ENCODE peak calls at places on chromosomes 1 and 21, in ten cellular contexts. One of them, this sample, is unnamed.

GRCh38 chr1:53583021-53583902 is 124.1 kb downstream of the DMRTB1 start:
- DNase-seq in tibial nerve: no peak
- DNase-seq in stomach: no peak
- DNase-seq in ovary: no peak
- DNase-seq in sigmoid colon: peak; percentile 34
- DNase-seq in SK-N-SH: no peak
- DNase-seq in transverse colon: no peak
- DNase-seq in K562: no peak
- DNase-seq in suprapubic skin: peak; percentile 74
- DNase-seq in upper lobe of left lung: no peak
- DNase-seq in this sample: no peak

GRCh38 chr1:24149854-24150227 is 6.9 kb upstream of the IL22RA1 start:
- DNase-seq in tibial nerve: no peak
- DNase-seq in stomach: peak; percentile 58
- DNase-seq in ovary: no peak
- DNase-seq in sigmoid colon: no peak
- DNase-seq in SK-N-SH: no peak
- DNase-seq in transverse colon: peak; percentile 74
- DNase-seq in K562: peak; percentile 78
- DNase-seq in suprapubic skin: no peak
- DNase-seq in upper lobe of left lung: no peak
- DNase-seq in this sample: no peak

GRCh38 chr1:147669475-147670318 is 627 bp downstream of the ACP6 start:
- DNase-seq in tibial nerve: peak; percentile 6
- DNase-seq in stomach: peak; percentile 48
- DNase-seq in ovary: peak; percentile 34
- DNase-seq in sigmoid colon: peak; percentile 73
- DNase-seq in SK-N-SH: peak; percentile 76
- DNase-seq in transverse colon: peak; percentile 55
- DNase-seq in K562: no peak
- DNase-seq in suprapubic skin: no peak
- DNase-seq in upper lobe of left lung: peak; percentile 90
- DNase-seq in this sample: no peak

GRCh38 chr1:117561071-117561470 is 44.8 kb upstream of the TENT5C start:
- DNase-seq in tibial nerve: no peak
- DNase-seq in stomach: no peak
- DNase-seq in ovary: no peak
- DNase-seq in sigmoid colon: no peak
- DNase-seq in SK-N-SH: no peak
- DNase-seq in transverse colon: no peak
- DNase-seq in K562: no peak
- DNase-seq in suprapubic skin: peak; percentile 53
- DNase-seq in upper lobe of left lung: no peak
- DNase-seq in this sample: peak; percentile 80

GRCh38 chr1:201361652-201362504 is 15.6 kb downstream of the TNNT2 start:
- DNase-seq in tibial nerve: no peak
- DNase-seq in stomach: no peak
- DNase-seq in ovary: no peak
- DNase-seq in sigmoid colon: no peak
- DNase-seq in SK-N-SH: peak; percentile 93
- DNase-seq in transverse colon: peak; percentile 27
- DNase-seq in K562: peak; percentile 85
- DNase-seq in suprapubic skin: no peak
- DNase-seq in upper lobe of left lung: no peak
- DNase-seq in this sample: no peak

GRCh38 chr1:223216482-223217205 is 73.6 kb upstream of the TLR5 start:
- DNase-seq in tibial nerve: no peak
- DNase-seq in stomach: no peak
- DNase-seq in ovary: no peak
- DNase-seq in sigmoid colon: no peak
- DNase-seq in SK-N-SH: peak; percentile 44
- DNase-seq in transverse colon: no peak
- DNase-seq in K562: no peak
- DNase-seq in suprapubic skin: no peak
- DNase-seq in upper lobe of left lung: no peak
- DNase-seq in this sample: no peak

GRCh38 chr1:117664314-117664713 is 58.5 kb downstream of the TENT5C start:
- DNase-seq in tibial nerve: no peak
- DNase-seq in stomach: no peak
- DNase-seq in ovary: no peak
- DNase-seq in sigmoid colon: no peak
- DNase-seq in SK-N-SH: no peak
- DNase-seq in transverse colon: no peak
- DNase-seq in K562: peak; percentile 43
- DNase-seq in suprapubic skin: no peak
- DNase-seq in upper lobe of left lung: no peak
- DNase-seq in this sample: no peak

GRCh38 chr1:153483776-153484175 is 23.3 kb upstream of the S100A7 start:
- DNase-seq in tibial nerve: no peak
- DNase-seq in stomach: no peak
- DNase-seq in ovary: no peak
- DNase-seq in sigmoid colon: no peak
- DNase-seq in SK-N-SH: no peak
- DNase-seq in transverse colon: no peak
- DNase-seq in K562: no peak
- DNase-seq in suprapubic skin: peak; percentile 61
- DNase-seq in upper lobe of left lung: no peak
- DNase-seq in this sample: no peak

GRCh38 chr1:25744636-25745425 is 55.2 kb upstream of the SELENON start:
- DNase-seq in tibial nerve: no peak
- DNase-seq in stomach: no peak
- DNase-seq in ovary: no peak
- DNase-seq in sigmoid colon: no peak
- DNase-seq in SK-N-SH: no peak
- DNase-seq in transverse colon: no peak
- DNase-seq in K562: no peak
- DNase-seq in suprapubic skin: no peak
- DNase-seq in upper lobe of left lung: no peak
- DNase-seq in this sample: no peak

GRCh38 chr1:2212542-2213491 is 15.3 kb upstream of the SKI start:
- DNase-seq in tibial nerve: peak; percentile 91
- DNase-seq in stomach: peak; percentile 88
- DNase-seq in ovary: peak; percentile 98
- DNase-seq in sigmoid colon: peak; percentile 97
- DNase-seq in SK-N-SH: peak; percentile 86
- DNase-seq in transverse colon: peak; percentile 88
- DNase-seq in K562: peak; percentile 83
- DNase-seq in suprapubic skin: peak; percentile 94
- DNase-seq in upper lobe of left lung: peak; percentile 95
- DNase-seq in this sample: peak; percentile 97

DNA sequence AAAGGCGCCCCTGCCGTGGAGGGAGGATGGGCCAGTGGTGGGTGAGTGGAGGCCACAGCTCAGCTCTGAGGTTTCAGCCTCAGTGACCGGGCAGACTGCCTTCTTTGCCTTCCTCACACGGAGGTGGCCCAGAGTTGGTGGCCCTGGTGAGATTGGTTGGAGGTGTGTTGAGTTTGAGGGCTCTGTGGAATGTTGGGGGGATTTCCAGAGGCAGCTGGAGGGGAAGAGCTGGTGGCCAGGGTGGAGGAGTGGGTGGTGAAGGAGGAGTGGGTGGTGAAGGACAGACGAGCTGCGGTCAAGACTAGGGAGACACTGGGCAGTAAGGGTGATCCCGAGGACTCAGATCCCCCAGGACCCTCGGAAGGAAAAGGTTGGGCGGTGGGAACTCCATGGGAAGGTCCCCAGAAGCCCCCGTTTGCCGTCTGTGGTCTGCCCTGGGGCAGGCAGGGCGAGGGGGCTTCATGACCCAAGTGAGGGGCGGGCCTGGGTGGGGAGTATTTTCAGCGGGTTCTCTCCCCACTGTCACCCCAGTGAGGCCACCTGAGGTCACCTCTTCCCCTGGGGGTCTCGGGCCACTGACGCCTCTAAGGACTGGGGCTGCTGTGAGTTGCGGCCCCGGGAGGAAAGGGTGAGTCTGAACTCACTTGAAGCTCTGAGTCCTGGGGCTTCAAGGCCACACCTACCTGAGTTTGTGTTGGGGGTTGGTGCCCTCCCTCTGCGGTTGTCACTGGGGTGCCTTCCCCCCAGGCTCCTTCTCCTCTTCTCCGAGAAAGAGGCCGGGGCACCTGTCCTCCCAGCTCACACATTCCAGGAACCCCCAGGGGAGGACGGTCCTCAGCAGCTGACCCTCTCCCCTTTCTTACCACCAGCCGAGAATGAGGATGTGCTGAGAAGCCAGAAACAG is 22.7 kb upstream of the PIK3CD start:
- DNase-seq in tibial nerve: no peak
- DNase-seq in stomach: no peak
- DNase-seq in ovary: no peak
- DNase-seq in sigmoid colon: no peak
- DNase-seq in SK-N-SH: no peak
- DNase-seq in transverse colon: no peak
- DNase-seq in K562: no peak
- DNase-seq in suprapubic skin: no peak
- DNase-seq in upper lobe of left lung: no peak
- DNase-seq in this sample: no peak
- H3K4me1 ChIP-seq in tibial nerve: peaks cover 8% of the 10 kb centered on the region
- H3K4me1 ChIP-seq in stomach: peaks cover 27% of the 10 kb centered on the region
- H3K4me1 ChIP-seq in ovary: peaks cover 14% of the 10 kb centered on the region
- H3K4me1 ChIP-seq in sigmoid colon: peaks cover 8% of the 10 kb centered on the region
- H3K4me1 ChIP-seq in SK-N-SH: no peaks in the 10 kb centered on the region
- H3K4me1 ChIP-seq in transverse colon: peaks cover 5% of the 10 kb centered on the region
- H3K4me1 ChIP-seq in K562: peaks cover 38% of the 10 kb centered on the region
- H3K4me1 ChIP-seq in suprapubic skin: peaks cover 5% of the 10 kb centered on the region
- H3K4me1 ChIP-seq in upper lobe of left lung: peaks cover 7% of the 10 kb centered on the region
- H3K4me1 ChIP-seq in this sample: peaks cover 12% of the 10 kb centered on the region

DNA sequence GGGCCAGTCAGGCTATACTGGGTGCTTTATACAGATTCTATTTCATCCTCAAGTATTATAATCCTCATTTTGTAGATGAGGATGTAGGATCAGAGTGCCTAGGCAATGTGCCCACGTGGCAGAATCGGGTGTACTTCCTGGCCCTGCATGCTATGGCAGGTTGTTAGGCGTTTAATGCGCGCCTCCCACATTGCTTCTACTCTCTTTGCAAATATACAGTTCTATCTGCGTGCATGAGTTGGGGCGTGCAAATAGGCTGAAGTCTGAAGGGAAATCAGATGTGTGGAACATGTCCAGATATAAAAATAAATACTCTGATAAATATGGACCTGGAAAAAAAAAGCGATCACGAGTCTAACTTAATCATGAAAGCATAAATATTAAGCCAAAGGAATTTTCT is 194.7 kb upstream of the FMN2 start:
- DNase-seq in tibial nerve: no peak
- DNase-seq in stomach: peak; percentile 38
- DNase-seq in ovary: no peak
- DNase-seq in sigmoid colon: no peak
- DNase-seq in SK-N-SH: no peak
- DNase-seq in transverse colon: no peak
- DNase-seq in K562: no peak
- DNase-seq in suprapubic skin: no peak
- DNase-seq in upper lobe of left lung: no peak
- DNase-seq in this sample: peak; percentile 77
- H3K27me3 ChIP-seq in tibial nerve: no peaks in the 10 kb centered on the region
- H3K27me3 ChIP-seq in stomach: no peaks in the 10 kb centered on the region
- H3K27me3 ChIP-seq in ovary: no peaks in the 10 kb centered on the region
- H3K27me3 ChIP-seq in sigmoid colon: no peaks in the 10 kb centered on the region
- H3K27me3 ChIP-seq in SK-N-SH: no peaks in the 10 kb centered on the region
- H3K27me3 ChIP-seq in transverse colon: no peaks in the 10 kb centered on the region
- H3K27me3 ChIP-seq in K562: no peaks in the 10 kb centered on the region
- H3K27me3 ChIP-seq in suprapubic skin: peaks cover 2% of the 10 kb centered on the region
- H3K27me3 ChIP-seq in upper lobe of left lung: no peaks in the 10 kb centered on the region
- H3K27me3 ChIP-seq in this sample: no peaks in the 10 kb centered on the region

GRCh38 chr21:14737922-14738321 is 191.8 kb upstream of the SAMSN1 start:
- DNase-seq in tibial nerve: peak; percentile 55
- DNase-seq in stomach: peak; percentile 31
- DNase-seq in ovary: no peak
- DNase-seq in sigmoid colon: no peak
- DNase-seq in SK-N-SH: peak; percentile 9
- DNase-seq in transverse colon: peak; percentile 46
- DNase-seq in K562: peak; percentile 39
- DNase-seq in suprapubic skin: no peak
- DNase-seq in upper lobe of left lung: no peak
- DNase-seq in this sample: no peak
- TF ChIP-seq EP300 in tibial nerve: no peak
- TF ChIP-seq EP300 in stomach: no peak
- TF ChIP-seq EP300 in ovary: no peak
- TF ChIP-seq EP300 in sigmoid colon: no peak
- TF ChIP-seq EP300 in SK-N-SH: no peak
- TF ChIP-seq EP300 in transverse colon: no peak
- TF ChIP-seq EP300 in K562: peak; percentile 44
- TF ChIP-seq EP300 in suprapubic skin: no peak
- TF ChIP-seq EP300 in upper lobe of left lung: no peak
- TF ChIP-seq EP300 in this sample: no peak

DNA sequence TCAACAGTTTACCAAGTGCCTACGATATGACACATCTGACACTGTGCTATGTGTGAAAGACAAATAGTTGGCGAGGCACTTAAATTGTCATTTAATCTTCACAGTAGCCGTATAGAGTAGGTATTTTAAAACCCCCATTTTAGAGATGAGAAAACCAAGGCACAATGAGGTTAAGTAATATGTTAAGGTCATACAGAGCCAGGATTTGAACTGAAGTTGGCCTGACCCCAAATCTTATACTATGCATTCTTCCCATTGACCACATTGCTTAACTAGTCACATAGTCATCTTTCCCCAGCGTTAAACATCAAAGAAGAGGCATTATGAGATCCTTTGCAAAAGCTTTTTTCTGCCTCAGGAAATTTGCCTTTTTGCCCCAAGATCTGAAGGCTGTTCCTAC is 3.9 kb downstream of the INKA2 start:
- DNase-seq in tibial nerve: no peak
- DNase-seq in stomach: no peak
- DNase-seq in ovary: no peak
- DNase-seq in sigmoid colon: no peak
- DNase-seq in SK-N-SH: no peak
- DNase-seq in transverse colon: no peak
- DNase-seq in K562: no peak
- DNase-seq in suprapubic skin: no peak
- DNase-seq in upper lobe of left lung: no peak
- DNase-seq in this sample: no peak
- H3K4me1 ChIP-seq in tibial nerve: peaks cover 61% of the 10 kb centered on the region
- H3K4me1 ChIP-seq in stomach: peaks cover 91% of the 10 kb centered on the region
- H3K4me1 ChIP-seq in ovary: peaks cover 18% of the 10 kb centered on the region
- H3K4me1 ChIP-seq in sigmoid colon: peaks cover 44% of the 10 kb centered on the region
- H3K4me1 ChIP-seq in SK-N-SH: peaks cover 8% of the 10 kb centered on the region
- H3K4me1 ChIP-seq in transverse colon: peaks cover 41% of the 10 kb centered on the region
- H3K4me1 ChIP-seq in K562: peaks cover 33% of the 10 kb centered on the region
- H3K4me1 ChIP-seq in suprapubic skin: peaks cover 66% of the 10 kb centered on the region
- H3K4me1 ChIP-seq in upper lobe of left lung: peaks cover 40% of the 10 kb centered on the region
- H3K4me1 ChIP-seq in this sample: peaks cover 94% of the 10 kb centered on the region

GRCh38 chr1:156854634-156855033 is 4.3 kb downstream of the INSRR start:
- DNase-seq in tibial nerve: no peak
- DNase-seq in stomach: no peak
- DNase-seq in ovary: no peak
- DNase-seq in sigmoid colon: no peak
- DNase-seq in SK-N-SH: no peak
- DNase-seq in transverse colon: no peak
- DNase-seq in K562: peak; percentile 39
- DNase-seq in suprapubic skin: no peak
- DNase-seq in upper lobe of left lung: no peak
- DNase-seq in this sample: no peak
- H3K27me3 ChIP-seq in tibial nerve: peaks cover 42% of the 10 kb centered on the region
- H3K27me3 ChIP-seq in stomach: peaks cover 25% of the 10 kb centered on the region
- H3K27me3 ChIP-seq in ovary: no peaks in the 10 kb centered on the region
- H3K27me3 ChIP-seq in sigmoid colon: peaks cover 29% of the 10 kb centered on the region
- H3K27me3 ChIP-seq in SK-N-SH: peaks cover 12% of the 10 kb centered on the region
- H3K27me3 ChIP-seq in transverse colon: peaks cover 39% of the 10 kb centered on the region
- H3K27me3 ChIP-seq in K562: no peaks in the 10 kb centered on the region
- H3K27me3 ChIP-seq in suprapubic skin: peaks cover 49% of the 10 kb centered on the region
- H3K27me3 ChIP-seq in upper lobe of left lung: no peaks in the 10 kb centered on the region
- H3K27me3 ChIP-seq in this sample: peaks cover 7% of the 10 kb centered on the region